ENCODE peak calls at places on chromosome 22, in six cellular contexts. M is SK-N-SH, S is Panc1, C is HCT116, V is GM12878, W is K562. O is an unnamed sample.

GRCh38 chr22:37330200-37331033 is 48.1 kb downstream of the CYTH4 start:
- DNase-seq in M (peak), S (no peak), C (peak), V (no peak), W (peak), O (peak)

GRCh38 chr22:43014062-43014875 is 680 bp downstream of the PACSIN2 start:
- DNase-seq in M (peak), S (no peak), C (no peak), V (no peak), W (peak), O (peak)

GRCh38 chr22:31733580-31734079 is 16.3 kb downstream of the PRR14L start:
- DNase-seq in M (no peak), S (no peak), C (no peak), V (no peak), W (no peak), O (no peak)

GRCh38 chr22:31001124-31001770 is 32.2 kb downstream of the TUG1 start:
- DNase-seq in M (no peak), S (no peak), C (no peak), V (no peak), W (no peak), O (peak)

GRCh38 chr22:25111579-25112517 is 87.8 kb upstream of the CRYBB3 start:
- DNase-seq in M (peak), S (no peak), C (no peak), V (no peak), W (no peak), O (no peak)

GRCh38 chr22:38744981-38745380 is 10.8 kb downstream of the SUN2 start:
- DNase-seq in M (no peak), S (no peak), C (no peak), V (no peak), W (no peak), O (no peak)

GRCh38 chr22:20565079-20565734 is 57.8 kb downstream of the MED15 start:
- DNase-seq in M (no peak), S (no peak), C (no peak), V (no peak), W (no peak), O (no peak)

GRCh38 chr22:45867118-45867905 is 109.7 kb downstream of the WNT7B start:
- DNase-seq in M (peak), S (no peak), C (no peak), V (no peak), W (no peak), O (no peak)

GRCh38 chr22:20395181-20395896 is 1.4 kb downstream of the ZNF74 start:
- DNase-seq in M (peak), S (no peak), C (no peak), V (no peak), W (no peak), O (no peak)

GRCh38 chr22:26453195-26453594 is 24.1 kb downstream of the ASPHD2 start:
- DNase-seq in M (no peak), S (no peak), C (no peak), V (no peak), W (no peak), O (no peak)

GRCh38 chr22:26330971-26331625 is 98.0 kb upstream of the ASPHD2 start:
- DNase-seq in M (peak), S (peak), C (peak), V (peak), W (peak), O (peak)

DNA sequence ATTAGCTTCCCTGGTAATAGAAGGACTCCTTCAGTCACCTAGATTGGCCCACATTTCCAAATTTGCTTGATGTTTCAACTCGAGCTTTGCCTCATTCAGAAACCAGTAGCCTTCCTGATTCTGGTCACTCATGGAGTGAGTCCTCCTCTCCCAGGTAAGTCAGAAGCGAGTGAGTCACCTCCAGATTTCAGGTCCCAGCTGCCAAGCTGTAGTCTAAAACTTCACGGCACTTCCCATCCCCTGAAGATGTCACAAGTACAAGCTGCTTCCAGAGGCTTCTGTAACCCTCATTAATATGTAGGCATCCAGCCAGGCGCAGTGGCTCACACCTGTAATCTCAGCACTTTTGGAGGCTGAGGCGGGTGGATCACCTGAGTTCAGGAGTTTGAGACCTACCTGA is 23.5 kb downstream of the ARHGAP8 start:
- DNase-seq in M (no peak), S (no peak), C (no peak), V (no peak), W (no peak), O (no peak)
- TF ChIP-seq SIN3A in M (no peak), S (no peak), C (no peak), V (no peak), W (no peak), O (no peak)

GRCh38 chr22:35586771-35587170 is 30.4 kb downstream of the MB start:
- DNase-seq in M (no peak), S (no peak), C (no peak), V (no peak), W (no peak), O (no peak)
- TF ChIP-seq SIN3A in M (no peak), S (no peak), C (no peak), V (no peak), W (no peak), O (no peak)

GRCh38 chr22:47107431-47107830 is 345.0 kb downstream of the TBC1D22A start:
- DNase-seq in M (no peak), S (no peak), C (peak), V (no peak), W (no peak), O (no peak)
- TF ChIP-seq SIN3A in M (no peak), S (no peak), C (no peak), V (no peak), W (no peak), O (no peak)

GRCh38 chr22:49333206-49333605 is 494.5 kb downstream of the BRD1 start:
- DNase-seq in M (no peak), S (no peak), C (no peak), V (no peak), W (no peak), O (no peak)
- TF ChIP-seq SIN3A in M (no peak), S (no peak), C (no peak), V (no peak), W (no peak), O (no peak)

DNA sequence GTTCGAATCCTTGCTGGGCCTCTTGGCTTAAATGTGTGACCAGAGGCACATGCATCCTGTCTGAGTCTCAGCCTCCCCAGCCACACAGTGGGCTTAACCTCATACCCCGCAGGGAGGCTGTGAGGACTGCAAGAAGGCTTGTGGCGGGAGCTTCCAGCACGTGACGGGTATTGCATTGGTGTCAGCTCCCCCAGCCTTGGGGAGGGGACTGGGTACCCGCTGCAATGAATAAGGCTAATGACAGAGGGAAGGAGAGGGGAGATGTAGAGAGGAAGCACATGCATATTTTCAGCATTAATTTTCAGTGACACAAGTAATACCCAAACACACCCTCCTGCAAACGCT is 8.1 kb downstream of the RASD2 start:
- DNase-seq in M (no peak), S (no peak), C (no peak), V (no peak), W (no peak), O (no peak)
- TF ChIP-seq SIN3A in M (no peak), S (no peak), C (no peak), V (no peak), W (no peak), O (no peak)

DNA sequence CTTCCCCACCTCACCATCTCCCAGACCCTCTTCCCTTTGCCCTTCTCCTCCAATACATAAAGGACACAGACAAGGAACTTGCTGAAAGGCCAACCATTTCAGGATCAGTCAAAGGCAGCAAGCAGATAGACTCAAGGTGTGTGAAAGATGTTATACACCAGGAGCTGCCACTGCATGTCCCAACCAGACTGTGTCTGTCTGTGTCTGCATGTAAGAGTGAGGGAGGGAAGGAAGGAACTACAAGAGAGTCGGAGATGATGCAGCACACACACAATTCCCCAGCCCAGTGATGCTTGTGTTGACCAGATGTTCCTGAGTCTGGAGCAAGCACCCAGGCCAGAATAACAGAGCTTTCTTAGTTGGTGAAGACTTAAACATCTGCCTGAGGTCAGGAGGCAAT is 58.2 kb downstream of the TIMP3 start:
- DNase-seq in M (no peak), S (no peak), C (no peak), V (no peak), W (no peak), O (no peak)
- TF ChIP-seq SIN3A in M (no peak), S (no peak), C (no peak), V (no peak), W (no peak), O (no peak)

GRCh38 chr22:50730941-50731661 is 6.9 kb upstream of the ACR start:
- DNase-seq in M (peak), S (no peak), C (no peak), V (no peak), W (no peak), O (no peak)

GRCh38 chr22:50728523-50728931 is 9.5 kb upstream of the ACR start:
- DNase-seq in M (no peak), S (no peak), C (no peak), V (no peak), W (no peak), O (no peak)

GRCh38 chr22:50731811-50732624 is 6.0 kb upstream of the ACR start:
- DNase-seq in M (peak), S (no peak), C (peak), V (no peak), W (peak), O (peak)

GRCh38 chr22:50729391-50730012 is 8.5 kb upstream of the ACR start:
- DNase-seq in M (no peak), S (no peak), C (no peak), V (no peak), W (no peak), O (no peak)

DNA sequence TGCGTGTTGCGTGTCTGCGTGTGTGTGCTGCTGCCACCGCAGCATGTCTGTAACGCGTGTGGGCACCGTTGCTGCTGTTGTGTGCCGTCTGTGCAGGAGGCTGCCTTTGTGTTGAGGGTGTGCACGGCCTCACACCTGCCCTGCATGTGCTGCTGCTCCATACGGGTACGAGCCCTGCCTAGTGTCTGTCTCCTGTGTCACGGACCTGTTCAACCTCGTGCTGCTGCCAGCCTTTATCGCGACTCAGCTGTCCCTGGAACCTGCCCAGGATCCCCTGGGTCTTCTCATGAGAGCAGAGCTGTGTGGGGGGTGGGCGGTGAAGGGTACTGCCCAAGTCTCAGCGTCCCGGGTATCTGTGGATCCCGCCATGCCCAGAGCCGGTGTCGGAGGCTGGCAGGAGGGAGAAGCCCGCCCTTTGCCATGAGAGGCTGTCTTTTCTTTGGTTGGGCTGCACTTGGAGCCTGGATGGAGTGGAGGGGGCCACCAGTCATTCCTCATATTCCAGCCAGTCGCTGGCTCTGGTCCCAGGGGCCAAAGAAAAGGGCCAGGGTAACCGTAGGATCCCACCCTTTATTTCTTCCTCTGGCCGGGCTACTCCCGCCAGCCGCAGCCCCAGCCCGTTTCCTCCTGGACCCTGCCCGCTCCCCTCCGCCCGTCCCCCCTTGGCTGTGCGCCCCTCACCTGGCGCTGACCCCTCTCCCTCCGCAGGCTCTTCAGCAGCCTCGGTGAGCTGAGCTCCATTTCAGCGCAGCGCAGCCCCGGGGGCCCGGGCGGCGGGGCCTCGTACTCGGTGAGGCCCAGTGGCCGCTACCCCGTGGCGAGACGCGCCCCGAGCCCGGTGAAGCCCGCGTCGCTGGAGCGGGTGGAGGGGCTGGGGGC is 7.8 kb upstream of the ACR start:
- DNase-seq in M (no peak), S (no peak), C (no peak), V (no peak), W (no peak), O (no peak)
- TF ChIP-seq SIN3A in M (no peak), S (no peak), C (no peak), V (no peak), W (no peak), O (no peak)